ENCODE peak calls at places on chromosomes 12 and 14, in four cellular contexts. E, W, M and I are unnamed samples.

GRCh38 chr12:2336409-2336829 is 283.6 kb downstream of the CACNA1C start:
- DNase-seq in E (no peak), M (no peak), W (peak; percentile 88), I (peak; percentile 90)

GRCh38 chr12:25979563-25979962 is 21.1 kb downstream of the RASSF8 start:
- DNase-seq in W (peak; percentile 33), E (no peak), M (no peak), I (no peak)

GRCh38 chr14:42222924-42223471 is 616.3 kb downstream of the LRFN5 start:
- DNase-seq in M (peak; percentile 49), E (no peak), W (peak; percentile 60), I (peak; percentile 19)

GRCh38 chr12:132907216-132907615 is 19.8 kb upstream of the CHFR start:
- DNase-seq in E (no peak), W (no peak), M (no peak), I (no peak)

GRCh38 chr14:53217283-53217994 is 64.3 kb upstream of the DDHD1 start:
- DNase-seq in E (peak; percentile 26), M (peak; percentile 48), W (peak; percentile 56), I (peak; percentile 25)

GRCh38 chr14:54444701-54445100 is 3.5 kb upstream of the CNIH1 start:
- DNase-seq in E (no peak), W (no peak), M (no peak), I (no peak)

GRCh38 chr12:122757568-122757967 is 4.9 kb downstream of the DENR start:
- DNase-seq in W (no peak), E (no peak), M (no peak), I (no peak)

GRCh38 chr14:103250888-103251287 is 83.1 kb upstream of the EIF5 start:
- DNase-seq in W (no peak), E (no peak), M (no peak), I (no peak)

GRCh38 chr14:21894003-21894897 is 220.6 kb upstream of the OR4E1 start:
- DNase-seq in M (no peak), E (no peak), W (no peak), I (no peak)

GRCh38 chr12:26853303-26854027 is 20.5 kb upstream of the ITPR2 start:
- DNase-seq in W (peak; percentile 78), E (peak; percentile 54), M (peak; percentile 55), I (no peak)

GRCh38 chr12:123903301-123904065 is 69.1 kb downstream of the CCDC92 start:
- DNase-seq in W (no peak), E (no peak), M (no peak), I (no peak)

GRCh38 chr14:55864890-55865655 is 253.1 kb upstream of the PELI2 start:
- DNase-seq in M (no peak), W (no peak), E (no peak), I (no peak)

GRCh38 chr12:106163712-106164111 is 25.0 kb upstream of the NUAK1 start:
- DNase-seq in W (no peak), M (no peak), E (no peak), I (no peak)

GRCh38 chr12:106301241-106301610 is 1.3 kb upstream of the TCP11L2 start:
- DNase-seq in W (no peak), M (no peak), E (no peak), I (no peak)

GRCh38 chr14:29236848-29237247 is 470.3 kb downstream of the FOXG1 start:
- DNase-seq in E (no peak), M (no peak), W (peak; percentile 80), I (peak; percentile 48)

GRCh38 chr14:26377150-26377549 is 220.7 kb downstream of the NOVA1 start:
- DNase-seq in E (no peak), W (no peak), M (no peak), I (no peak)

GRCh38 chr12:104740668-104741067 is 217.4 kb downstream of the SLC41A2 start:
- DNase-seq in W (no peak), E (no peak), M (peak; percentile 43), I (no peak)

GRCh38 chr14:24948261-24948847 is 101.6 kb downstream of the STXBP6 start:
- DNase-seq in E (no peak), M (no peak), W (no peak), I (no peak)

GRCh38 chr14:24954037-24954696 is 95.8 kb downstream of the STXBP6 start:
- DNase-seq in W (no peak), M (no peak), E (no peak), I (no peak)

GRCh38 chr14:24954697-24955037 is 95.3 kb downstream of the STXBP6 start:
- DNase-seq in W (no peak), M (no peak), E (no peak), I (no peak)

GRCh38 chr14:24956104-24956503 is 93.8 kb downstream of the STXBP6 start:
- DNase-seq in E (no peak), W (no peak), M (no peak), I (no peak)

DNA sequence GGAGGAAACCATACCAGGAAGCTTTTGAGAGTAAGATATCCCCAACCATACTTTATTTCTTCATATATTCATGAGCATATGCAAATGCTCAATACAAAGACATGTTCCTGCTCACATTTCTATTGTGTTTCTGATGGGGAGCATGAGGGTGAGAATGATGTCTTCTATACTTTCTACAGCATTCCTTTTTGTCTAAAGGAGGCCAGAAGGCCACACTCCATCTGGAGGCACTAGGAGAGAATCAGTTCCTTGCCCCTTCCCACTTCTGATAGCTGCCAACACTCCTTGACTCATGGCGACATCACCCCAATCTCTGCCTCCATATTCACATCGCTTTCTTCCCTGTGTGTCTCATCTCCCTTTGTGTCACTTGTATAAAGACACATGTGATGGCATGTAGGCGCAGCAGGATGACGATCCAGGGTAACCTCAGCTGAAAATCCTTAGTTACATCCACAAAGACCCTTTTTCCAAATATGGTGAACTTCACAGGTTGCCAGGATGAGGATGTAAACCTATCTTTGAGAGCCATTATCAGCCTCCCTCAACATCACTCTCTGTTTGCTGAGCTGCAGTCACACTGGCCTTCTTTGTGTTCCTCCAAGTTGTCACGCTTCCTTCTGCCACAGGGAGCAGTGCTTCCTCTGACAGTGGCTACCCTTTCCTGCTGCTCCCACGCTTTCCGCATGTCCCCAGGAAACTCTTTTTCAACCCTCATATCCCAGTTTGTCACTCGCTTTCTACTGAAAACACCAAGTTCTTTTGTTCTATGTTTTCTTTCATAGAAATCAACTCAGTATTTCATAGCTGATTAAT is 96.9 kb downstream of the STXBP6 start:
- DNase-seq in W (no peak), E (no peak), M (no peak), I (no peak)
- TF ChIP-seq CTCF in W (no peak), E (no peak), M (no peak), I (peak; percentile 46)

DNA sequence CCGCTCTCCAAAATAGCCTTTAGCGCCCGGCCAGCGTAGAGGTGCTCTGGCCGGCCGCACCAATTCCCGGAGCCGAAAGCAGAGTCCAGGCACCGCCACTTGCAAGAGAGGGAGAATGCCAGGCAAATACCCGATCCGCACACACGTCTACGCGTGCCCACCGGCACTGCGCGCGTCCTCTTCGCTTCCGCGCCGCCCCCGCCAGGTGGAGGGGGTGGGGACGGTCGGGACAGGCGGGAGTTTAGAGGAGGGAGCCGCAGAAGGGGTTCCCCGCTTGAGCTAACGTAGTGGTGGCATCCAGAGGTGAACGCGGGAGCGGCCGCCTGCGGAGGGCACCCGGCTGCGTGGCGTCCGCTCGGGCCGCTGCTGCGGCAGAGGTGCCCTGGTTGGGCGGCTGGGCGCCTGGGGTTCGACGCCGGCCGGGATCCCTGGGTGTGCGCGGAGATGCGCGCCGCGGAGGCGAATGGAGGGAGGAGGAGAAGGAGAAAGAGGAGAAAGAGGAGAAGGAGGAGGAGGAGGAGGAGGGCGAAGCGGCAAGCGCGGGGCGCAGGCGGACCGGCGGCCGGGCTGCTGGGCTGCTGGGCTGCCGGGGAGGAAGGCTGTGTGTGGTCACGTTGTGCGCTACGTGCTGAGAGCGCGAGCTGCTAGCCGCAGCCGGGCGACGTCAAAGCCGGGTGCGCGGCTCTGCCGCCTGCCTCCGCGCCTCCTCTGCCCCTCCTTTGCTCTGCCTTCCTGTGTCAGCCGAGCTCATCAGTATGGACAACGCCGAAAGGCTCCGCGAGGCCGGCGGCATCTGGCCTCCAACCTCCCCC is at the start of gene MDGA2:
- DNase-seq in E (no peak), W (no peak), M (no peak), I (no peak)
- H3K4me3 ChIP-seq in E (peak within 1 kb of the TSS; percentile 42), W (no peak within 1 kb of the TSS), M (peak within 1 kb of the TSS; percentile 24), I (peak within 1 kb of the TSS; percentile 55)

GRCh38 chr14:64760146-64760755 is 56.0 kb downstream of the PLEKHG3 start:
- DNase-seq in E (no peak), W (peak; percentile 54), M (no peak), I (no peak)

GRCh38 chr14:64763089-64763782 is 59.0 kb downstream of the PLEKHG3 start:
- DNase-seq in W (no peak), E (no peak), M (no peak), I (no peak)

GRCh38 chr14:64762044-64763034 is 58.1 kb downstream of the PLEKHG3 start:
- DNase-seq in W (peak; percentile 96), E (peak; percentile 43), M (peak; percentile 63), I (peak; percentile 89)

GRCh38 chr14:64760916-64761315 is 56.7 kb downstream of the PLEKHG3 start:
- DNase-seq in M (no peak), E (no peak), W (no peak), I (no peak)

GRCh38 chr14:64761441-64762043 is 57.3 kb downstream of the PLEKHG3 start:
- DNase-seq in W (no peak), M (no peak), E (no peak), I (no peak)
- TF ChIP-seq CTCF in W (no peak), M (no peak), E (no peak), I (peak; percentile 33)

GRCh38 chr14:94180655-94181271 is 6.6 kb downstream of the PPP4R4 start:
- DNase-seq in M (no peak), E (no peak), W (peak; percentile 62), I (no peak)
- H3K4me3 ChIP-seq in M (no peak overlapping the region), E (no peak overlapping the region), W (no peak overlapping the region), I (no peak overlapping the region)

GRCh38 chr12:6091786-6092566 is 32.5 kb downstream of the VWF start:
- DNase-seq in M (no peak), W (no peak), E (no peak), I (no peak)
- TF ChIP-seq CTCF in M (no peak), W (no peak), E (no peak), I (no peak)

GRCh38 chr12:12469386-12469785 is 93.3 kb downstream of the DUSP16 start:
- DNase-seq in W (no peak), M (peak; percentile 79), E (peak; percentile 82), I (no peak)

GRCh38 chr12:12468575-12468974 is 94.1 kb downstream of the DUSP16 start:
- DNase-seq in W (no peak), M (no peak), E (no peak), I (no peak)

GRCh38 chr12:12467222-12467621 is 95.4 kb downstream of the DUSP16 start:
- DNase-seq in W (no peak), E (no peak), M (no peak), I (no peak)

GRCh38 chr12:12466157-12466556 is 96.5 kb downstream of the DUSP16 start:
- DNase-seq in W (no peak), M (no peak), E (no peak), I (no peak)

GRCh38 chr12:12467701-12468218 is 94.9 kb downstream of the DUSP16 start:
- DNase-seq in M (no peak), E (peak; percentile 85), W (no peak), I (no peak)
- H3K4me3 ChIP-seq in M (no peak overlapping the region), E (no peak overlapping the region), W (no peak overlapping the region), I (no peak overlapping the region)

DNA sequence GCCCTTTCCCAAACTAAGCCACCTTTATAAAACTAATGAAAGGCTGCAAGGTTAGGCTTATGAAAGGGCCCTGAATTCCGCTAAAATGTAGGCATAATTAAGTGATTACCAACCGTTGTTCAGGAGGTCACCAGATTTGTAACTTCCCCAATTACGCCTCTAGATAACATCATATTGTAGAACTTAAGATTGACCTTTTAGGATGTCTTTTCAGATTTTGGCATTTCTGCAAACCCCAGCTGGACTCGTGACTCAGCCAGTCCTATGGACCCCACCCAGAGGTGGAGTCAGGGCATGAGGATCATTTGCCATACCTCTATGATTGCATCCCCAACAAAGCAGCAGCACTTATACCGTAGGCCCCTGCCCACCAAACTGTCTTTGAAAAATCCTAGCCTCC is 3.7 kb upstream of the LPCAT3 start:
- DNase-seq in E (no peak), W (no peak), M (no peak), I (no peak)
- TF ChIP-seq CTCF in E (no peak), W (no peak), M (no peak), I (no peak)